ENCODE peak calls at places on chromosomes 7 and 10, in eight cellular contexts. Q is IMR-90, R is fibroblast of pulmonary artery, V is M059J, L is GM19239, C is colonic mucosa, K is AG09319, D is NCI-H187. Y is an unnamed sample.

GRCh38 chr7:150856303-150857275 is 4.3 kb downstream of the AOC1 start:
- DNase-seq in Q (no peak), R (no peak), V (no peak), L (no peak), C (peak; percentile 14), K (no peak), D (no peak), Y (no peak)

GRCh38 chr7:41881313-41882130 is 178.6 kb upstream of the INHBA start:
- DNase-seq in Q (peak; percentile 89), R (peak; percentile 35), V (no peak), L (peak; percentile 51), C (peak; percentile 53), K (no peak), D (no peak), Y (no peak)

GRCh38 chr7:1811850-1812692 is 142.0 kb downstream of the ELFN1 start:
- DNase-seq in Q (no peak), R (no peak), V (no peak), L (no peak), C (no peak), K (no peak), D (no peak), Y (peak; percentile 43)

GRCh38 chr7:94195201-94195600 is 191.0 kb upstream of the BET1 start:
- DNase-seq in Q (no peak), R (peak; percentile 30), V (no peak), L (no peak), C (no peak), K (no peak), D (no peak), Y (no peak)

GRCh38 chr7:118657391-118658005 is 433.0 kb downstream of the ANKRD7 start:
- DNase-seq in Q (no peak), R (no peak), V (no peak), L (no peak), C (no peak), K (no peak), D (no peak), Y (no peak)

GRCh38 chr10:73908853-73909611 is 1.9 kb upstream of the PLAU start:
- DNase-seq in Q (peak; percentile 100), R (peak; percentile 95), V (peak; percentile 100), L (peak; percentile 38), C (peak; percentile 40), K (peak; percentile 96), D (no peak), Y (peak; percentile 94)

GRCh38 chr10:48463318-48464003 is 141.4 kb downstream of the ARHGAP22 start:
- DNase-seq in Q (no peak), R (no peak), V (no peak), L (no peak), C (peak; percentile 8), K (peak; percentile 25), D (no peak), Y (no peak)

GRCh38 chr7:50552921-50553320 is 12.3 kb downstream of the DDC start:
- DNase-seq in Q (peak; percentile 55), R (peak; percentile 81), V (peak; percentile 32), L (no peak), C (peak; percentile 19), K (peak; percentile 12), D (no peak), Y (peak; percentile 63)

GRCh38 chr7:156178857-156179256 is 366.6 kb upstream of the SHH start:
- DNase-seq in Q (no peak), R (no peak), V (no peak), L (no peak), C (no peak), K (no peak), D (no peak), Y (no peak)

GRCh38 chr10:70557876-70558275 is 44.7 kb downstream of the PRF1 start:
- DNase-seq in Q (no peak), R (no peak), V (no peak), L (no peak), C (no peak), K (no peak), D (no peak), Y (no peak)

GRCh38 chr10:72308320-72308987 is 34.7 kb downstream of the DDIT4 start:
- DNase-seq in Q (peak; percentile 85), R (peak; percentile 98), V (peak; percentile 85), L (no peak), C (peak; percentile 84), K (no peak), D (no peak), Y (peak; percentile 80)

GRCh38 chr10:17220652-17221100 is 7.4 kb upstream of the VIM start:
- DNase-seq in Q (peak; percentile 28), R (no peak), V (peak; percentile 69), L (no peak), C (no peak), K (no peak), D (no peak), Y (no peak)